ENCODE peak calls at places on chromosomes 16 and 17, in eight cellular contexts. P is fibroblast of gingiva, Q is EL, D is cardiac septum, M is A549, U is HTR-8/SVneo, H is esophagus squamous epithelium, K is ACHN. O is an unnamed sample.

GRCh38 chr16:81442909-81443687 is 1.5 kb upstream of the CMIP start:
- DNase-seq in P (no peak), Q (no peak), D (no peak), M (no peak), U (no peak), H (no peak), K (no peak), O (no peak)

GRCh38 chr16:47132310-47132709 is 11.4 kb downstream of the NETO2 start:
- DNase-seq in P (no peak), Q (no peak), D (no peak), M (no peak), U (no peak), H (no peak), K (peak; percentile 20), O (no peak)

GRCh38 chr17:67974186-67974585 is 22.1 kb downstream of the C17orf58 start:
- DNase-seq in P (no peak), Q (no peak), D (no peak), M (no peak), U (no peak), H (no peak), K (no peak), O (no peak)

GRCh38 chr17:45046536-45047125 is 4.8 kb downstream of the DCAKD start:
- DNase-seq in P (no peak), Q (peak; percentile 39), D (no peak), M (peak; percentile 45), U (no peak), H (no peak), K (peak; percentile 35), O (no peak)

GRCh38 chr17:78263063-78263735 is 31.8 kb downstream of the TMEM235 start:
- DNase-seq in P (no peak), Q (no peak), D (peak; percentile 91), M (no peak), U (no peak), H (no peak), K (no peak), O (no peak)

GRCh38 chr17:71921726-71922320 is 199.0 kb upstream of the SOX9 start:
- DNase-seq in P (no peak), Q (peak; percentile 34), D (no peak), M (no peak), U (no peak), H (no peak), K (no peak), O (no peak)

GRCh38 chr17:62824290-62825135 is 16.4 kb upstream of the MARCHF10 start:
- DNase-seq in P (peak; percentile 89), Q (peak; percentile 92), D (no peak), M (peak; percentile 66), U (peak; percentile 94), H (no peak), K (peak; percentile 87), O (no peak)

GRCh38 chr17:20935740-20936139 is 107.1 kb downstream of the USP22 start:
- DNase-seq in P (peak; percentile 64), Q (peak; percentile 69), D (no peak), M (no peak), U (peak; percentile 57), H (no peak), K (no peak), O (no peak)

GRCh38 chr16:3020604-3021448 is 658 bp downstream of the TNFRSF12A start:
- DNase-seq in P (peak; percentile 83), Q (peak; percentile 94), D (peak; percentile 92), M (peak; percentile 81), U (peak; percentile 84), H (no peak), K (peak; percentile 96), O (peak; percentile 54)

GRCh38 chr17:57523926-57524634 is 221.0 kb downstream of the CCDC182 start:
- DNase-seq in P (peak; percentile 38), Q (peak; percentile 76), D (peak; percentile 87), M (peak; percentile 43), U (peak; percentile 90), H (no peak), K (peak; percentile 83), O (no peak)

GRCh38 chr16:8453359-8453758 is 137.0 kb downstream of the TMEM114 start:
- DNase-seq in P (no peak), Q (no peak), D (no peak), M (no peak), U (no peak), H (no peak), K (no peak), O (no peak)

GRCh38 chr17:1882836-1883235 is 53.0 kb downstream of the RPA1 start:
- DNase-seq in P (peak; percentile 17), Q (peak; percentile 42), D (no peak), M (peak; percentile 66), U (peak; percentile 47), H (no peak), K (peak; percentile 55), O (peak; percentile 65)

O was measured in A673.